ENCODE peak calls at places on chromosomes 7 and 10, in five cellular contexts. Y is SW480; B is T-cell; J is stimulated activated CD8-positive, alpha-beta memory T cell treated with anti-CD3 and anti-CD28 coated beads, Interleukin-2, amount 100 ng/mL, for 1 hour; X is mucosa of gallbladder. S is an unnamed sample.

GRCh38 chr7:142248166-142249160 is 9.4 kb downstream of the PRSS58 start:
- DNase-seq in Y (no peak), B (no peak), J (no peak), X (no peak), S (no peak)

GRCh38 chr10:102715880-102716279 is 1.4 kb downstream of the SFXN2 start:
- DNase-seq in Y (no peak), B (no peak), J (no peak), X (no peak), S (no peak)

GRCh38 chr7:98137826-98138151 is 31.1 kb downstream of the LMTK2 start:
- DNase-seq in Y (no peak), B (no peak), J (no peak), X (no peak), S (no peak)

GRCh38 chr10:77605466-77605865 is 32.1 kb downstream of the KCNMA1 start:
- DNase-seq in Y (no peak), B (no peak), J (no peak), X (no peak), S (no peak)

GRCh38 chr7:28083998-28084985 is 96.3 kb downstream of the JAZF1 start:
- DNase-seq in Y (no peak), B (no peak), J (no peak), X (no peak), S (no peak)

GRCh38 chr10:130808243-130808642 is 503.3 kb downstream of the TCERG1L start:
- DNase-seq in Y (no peak), B (no peak), J (no peak), X (no peak), S (no peak)

GRCh38 chr10:77291596-77292505 is 345.8 kb downstream of the KCNMA1 start:
- DNase-seq in Y (no peak), B (no peak), J (no peak), X (no peak), S (no peak)

GRCh38 chr7:143980746-143981510 is 19.2 kb upstream of the OR6B1 start:
- DNase-seq in Y (no peak), B (no peak), J (no peak), X (no peak), S (no peak)

GRCh38 chr7:47373871-47374451 is 207.9 kb downstream of the TNS3 start:
- DNase-seq in Y (no peak), B (no peak), J (no peak), X (no peak), S (no peak)

GRCh38 chr7:48759431-48760080 is 164.8 kb upstream of the CDC14C start:
- DNase-seq in Y (no peak), B (no peak), J (no peak), X (no peak), S (no peak)

GRCh38 chr10:5570979-5571810 is 46.4 kb downstream of the CALML3 start:
- DNase-seq in Y (no peak), B (no peak), J (no peak), X (no peak), S (no peak)

GRCh38 chr7:80923211-80923612 is 4.4 kb upstream of the SEMA3C start:
- DNase-seq in Y (no peak), B (no peak), J (no peak), X (no peak), S (no peak)

GRCh38 chr7:129468087-129468486 is 33.9 kb downstream of the STRIP2 start:
- DNase-seq in Y (no peak), B (no peak), J (no peak), X (no peak), S (no peak)

GRCh38 chr7:70710011-70710480 is 421.9 kb upstream of the GALNT17 start:
- DNase-seq in Y (peak), B (no peak), J (no peak), X (no peak), S (no peak)

GRCh38 chr7:132947011-132947410 is 134.9 kb downstream of the CHCHD3 start:
- DNase-seq in Y (no peak), B (no peak), J (no peak), X (no peak), S (no peak)

GRCh38 chr10:35372329-35372728 is 36.0 kb downstream of the CCNY start:
- DNase-seq in Y (no peak), B (no peak), J (no peak), X (peak), S (no peak)

GRCh38 chr7:29435167-29435566 is 128.5 kb upstream of the PRR15 start:
- DNase-seq in Y (no peak), B (no peak), J (no peak), X (no peak), S (no peak)

GRCh38 chr7:112080441-112080840 is 125.8 kb downstream of the DOCK4 start:
- DNase-seq in Y (no peak), B (no peak), J (no peak), X (peak), S (no peak)

GRCh38 chr10:78932861-78933260 is 135.9 kb upstream of the ZMIZ1 start:
- DNase-seq in Y (no peak), B (no peak), J (no peak), X (no peak), S (no peak)

GRCh38 chr7:135980665-135981180 is 3.6 kb upstream of the MTPN start:
- DNase-seq in Y (no peak), B (peak), J (peak), X (no peak), S (peak)

GRCh38 chr10:43199684-43200537 is 61.7 kb downstream of the CSGALNACT2 start:
- DNase-seq in Y (no peak), B (no peak), J (no peak), X (peak), S (no peak)

S was measured in T-helper 22 cell.